ENCODE peak calls at places on chromosomes 16 and 17, in four cellular contexts. D, V, Y and G are unnamed samples.

GRCh38 chr17:48113201-48113676 is 5.7 kb downstream of the SNX11 start:
- DNase-seq in D (no peak), Y (no peak), V (peak; percentile 31), G (no peak)

GRCh38 chr16:649646-650045 is 481 bp downstream of the WDR90 start:
- DNase-seq in V (no peak), Y (peak; percentile 72), D (no peak), G (no peak)

GRCh38 chr16:64182985-64183384 is 938.9 kb downstream of the CDH11 start:
- DNase-seq in V (no peak), D (no peak), Y (no peak), G (no peak)

GRCh38 chr17:6069611-6070279 is 434 bp upstream of the WSCD1 start:
- DNase-seq in D (no peak), Y (no peak), V (no peak), G (no peak)

GRCh38 chr16:785563-786535 is 2.3 kb downstream of the RPUSD1 start:
- DNase-seq in D (peak; percentile 90), V (peak; percentile 84), Y (peak; percentile 82), G (no peak)

GRCh38 chr17:80244871-80245509 is 15.7 kb upstream of the RNF213 start:
- DNase-seq in D (peak; percentile 63), V (no peak), Y (no peak), G (no peak)

GRCh38 chr17:65560628-65561371 is 648 bp downstream of the AXIN2 start:
- DNase-seq in V (peak; percentile 90), D (peak; percentile 91), Y (peak; percentile 84), G (peak; percentile 92)

GRCh38 chr17:45127583-45128300 is 4.6 kb downstream of the PLCD3 start:
- DNase-seq in V (no peak), D (peak; percentile 77), Y (peak; percentile 55), G (peak; percentile 75)